ENCODE peak calls at places on chromosomes 5 and 9, in seven cellular contexts. H is RKO; T is activated CD8-positive, alpha-beta memory T cell treated with anti-CD3 and anti-CD28 coated beads for 24 hours; B is cardiac septum; M is activated effector memory CD4-positive, alpha-beta T cell treated with Interleukin-2 at 50 U/mL for 16 hours; E is AG08396; Z is HEK293T. Q is an unnamed sample.

GRCh38 chr5:161051920-161052500 is 200.0 kb upstream of the ATP10B start:
- DNase-seq in B (no peak), M (no peak), E (no peak), H (peak), Z (no peak), T (no peak), Q (no peak)

GRCh38 chr5:135208555-135209494 is 174.8 kb upstream of the PITX1 start:
- DNase-seq in Z (no peak), E (peak), M (no peak), H (peak), B (no peak), T (peak), Q (peak)

GRCh38 chr5:157308826-157309465 is 43.0 kb downstream of the CYFIP2 start:
- DNase-seq in H (no peak), M (no peak), Z (no peak), T (no peak), B (no peak), E (no peak), Q (no peak)

GRCh38 chr5:152688561-152689274 is 283.6 kb upstream of the NMUR2 start:
- DNase-seq in E (peak), Z (no peak), T (no peak), H (peak), M (no peak), B (no peak), Q (peak)

GRCh38 chr9:88236531-88237453 is 98.5 kb upstream of the SPATA31C2 start:
- DNase-seq in E (peak), M (no peak), B (no peak), T (no peak), Z (no peak), H (no peak), Q (no peak)

GRCh38 chr5:957730-958485 is 50.7 kb upstream of the NKD2 start:
- DNase-seq in T (peak), B (peak), E (no peak), Z (no peak), H (no peak), M (no peak), Q (no peak)

GRCh38 chr9:135010363-135010860 is 77.1 kb upstream of the OLFM1 start:
- DNase-seq in H (no peak), T (no peak), Z (no peak), B (no peak), E (no peak), M (no peak), Q (no peak)

GRCh38 chr5:59832577-59833301 is 60.8 kb downstream of the PDE4D start:
- DNase-seq in Z (no peak), H (no peak), T (no peak), E (no peak), B (no peak), M (no peak), Q (no peak)

GRCh38 chr5:166027582-166027981 is 2263.9 kb upstream of the WWC1 start:
- DNase-seq in H (no peak), M (no peak), T (no peak), Z (no peak), E (no peak), B (no peak), Q (no peak)